ENCODE peak calls at places on chromosomes 6 and 20, in eight cellular contexts. W is cardiac fibroblast, E is endothelial cell, Y is kidney epithelial cell, V is activated B cell treated with CpG ODN at 0.5 μM for 24 hours, D is mucosa of descending colon, U is neural crest cell, Q is bronchial epithelial cell. S is an unnamed sample.

GRCh38 chr20:3889489-3890409 is 562 bp downstream of the PANK2 start:
- DNase-seq in W (no peak), E (peak), Y (no peak), V (peak), D (peak), U (peak), Q (peak), S (peak)

GRCh38 chr20:50339196-50339901 is 148.7 kb downstream of the CEBPB start:
- DNase-seq in W (peak), E (no peak), Y (no peak), V (no peak), D (no peak), U (no peak), Q (no peak), S (no peak)

GRCh38 chr20:54137115-54137514 is 36.7 kb downstream of the CYP24A1 start:
- DNase-seq in W (no peak), E (no peak), Y (no peak), V (no peak), D (no peak), U (no peak), Q (no peak), S (no peak)

GRCh38 chr20:45355209-45355608 is 7.0 kb upstream of the SDC4 start:
- DNase-seq in W (peak), E (no peak), Y (no peak), V (no peak), D (no peak), U (no peak), Q (peak), S (no peak)

GRCh38 chr6:119978274-119978889 is 628.8 kb upstream of the MAN1A1 start:
- DNase-seq in W (peak), E (peak), Y (no peak), V (no peak), D (no peak), U (no peak), Q (peak), S (no peak)

GRCh38 chr20:6806291-6806690 is 38.8 kb downstream of the BMP2 start:
- DNase-seq in W (no peak), E (no peak), Y (no peak), V (no peak), D (no peak), U (no peak), Q (peak), S (no peak)

GRCh38 chr6:33279971-33280511 is 3.1 kb downstream of the B3GALT4 start:
- DNase-seq in W (peak), E (peak), Y (no peak), V (no peak), D (no peak), U (peak), Q (peak), S (peak)

GRCh38 chr6:152471459-152472070 is 165.6 kb downstream of the SYNE1 start:
- DNase-seq in W (no peak), E (no peak), Y (peak), V (no peak), D (no peak), U (no peak), Q (no peak), S (no peak)

GRCh38 chr6:14721103-14721758 is 524.6 kb upstream of the JARID2 start:
- DNase-seq in W (peak), E (peak), Y (no peak), V (no peak), D (no peak), U (no peak), Q (peak), S (no peak)

GRCh38 chr6:151389640-151390275 is 1.6 kb downstream of the ZBTB2 start:
- DNase-seq in W (peak), E (no peak), Y (no peak), V (no peak), D (peak), U (peak), Q (peak), S (no peak)

GRCh38 chr20:57874141-57874540 is 164.3 kb upstream of the PMEPA1 start:
- DNase-seq in W (no peak), E (no peak), Y (no peak), V (no peak), D (no peak), U (no peak), Q (no peak), S (no peak)

GRCh38 chr20:58349586-58349985 is 39.4 kb upstream of the VAPB start:
- DNase-seq in W (peak), E (no peak), Y (peak), V (no peak), D (no peak), U (no peak), Q (peak), S (no peak)

GRCh38 chr6:23990158-23990557 is 135.9 kb upstream of the NRSN1 start:
- DNase-seq in W (no peak), E (no peak), Y (no peak), V (no peak), D (no peak), U (no peak), Q (no peak), S (no peak)

GRCh38 chr20:53736757-53737403 is 143.2 kb upstream of the ZNF217 start:
- DNase-seq in W (peak), E (no peak), Y (no peak), V (no peak), D (no peak), U (no peak), Q (peak), S (no peak)

GRCh38 chr6:46490425-46491200 is 636 bp downstream of the RCAN2 start:
- DNase-seq in W (peak), E (peak), Y (no peak), V (peak), D (peak), U (peak), Q (no peak), S (peak)

GRCh38 chr6:16163535-16164300 is 34.8 kb downstream of the MYLIP start:
- DNase-seq in W (peak), E (no peak), Y (no peak), V (no peak), D (no peak), U (no peak), Q (no peak), S (no peak)

GRCh38 chr6:12324096-12324495 is 33.9 kb downstream of the EDN1 start:
- DNase-seq in W (peak), E (no peak), Y (peak), V (no peak), D (no peak), U (no peak), Q (peak), S (no peak)

GRCh38 chr6:43790031-43790430 is 20.0 kb downstream of the VEGFA start:
- DNase-seq in W (peak), E (no peak), Y (no peak), V (no peak), D (no peak), U (no peak), Q (no peak), S (no peak)

GRCh38 chr20:37267684-37268313 is 6.2 kb upstream of the GHRH start:
- DNase-seq in W (no peak), E (no peak), Y (no peak), V (no peak), D (no peak), U (peak), Q (no peak), S (no peak)

GRCh38 chr6:63643862-63644261 is 8.3 kb downstream of the PHF3 start:
- DNase-seq in W (peak), E (peak), Y (no peak), V (no peak), D (no peak), U (no peak), Q (no peak), S (no peak)

GRCh38 chr6:105452924-105453756 is 50.3 kb upstream of the PREP start:
- DNase-seq in W (no peak), E (no peak), Y (no peak), V (no peak), D (no peak), U (no peak), Q (no peak), S (no peak)

GRCh38 chr6:24865161-24865560 is 66.4 kb upstream of the ARMH2 start:
- DNase-seq in W (no peak), E (no peak), Y (no peak), V (no peak), D (no peak), U (no peak), Q (no peak), S (no peak)

GRCh38 chr6:56794421-56794820 is 151.7 kb upstream of the DST start:
- DNase-seq in W (no peak), E (no peak), Y (no peak), V (no peak), D (no peak), U (no peak), Q (peak), S (no peak)

GRCh38 chr20:51481311-51481997 is 61.1 kb downstream of the NFATC2 start:
- DNase-seq in W (no peak), E (peak), Y (no peak), V (no peak), D (no peak), U (no peak), Q (peak), S (no peak)

GRCh38 chr20:50516935-50517816 is 7.0 kb downstream of the PTPN1 start:
- DNase-seq in W (no peak), E (no peak), Y (no peak), V (no peak), D (no peak), U (no peak), Q (no peak), S (no peak)

GRCh38 chr6:169885831-169886230 is 134.4 kb downstream of the ERMARD start:
- DNase-seq in W (no peak), E (no peak), Y (no peak), V (no peak), D (no peak), U (no peak), Q (no peak), S (no peak)

GRCh38 chr6:28693751-28694443 is 168.2 kb downstream of the GPX5 start:
- DNase-seq in W (no peak), E (peak), Y (no peak), V (no peak), D (no peak), U (no peak), Q (no peak), S (no peak)

GRCh38 chr20:49870261-49870660 is 45.1 kb downstream of the SPATA2 start:
- DNase-seq in W (no peak), E (no peak), Y (no peak), V (no peak), D (no peak), U (no peak), Q (no peak), S (no peak)

GRCh38 chr20:53070714-53071392 is 98.7 kb downstream of the TSHZ2 start:
- DNase-seq in W (no peak), E (no peak), Y (no peak), V (no peak), D (no peak), U (no peak), Q (peak), S (no peak)

GRCh38 chr20:33679758-33680485 is 5.7 kb upstream of the NECAB3 start:
- DNase-seq in W (no peak), E (no peak), Y (no peak), V (no peak), D (peak), U (no peak), Q (no peak), S (no peak)

GRCh38 chr20:20743511-20744169 is 31.2 kb upstream of the RALGAPA2 start:
- DNase-seq in W (peak), E (peak), Y (no peak), V (no peak), D (peak), U (peak), Q (peak), S (peak)

GRCh38 chr6:84271086-84271716 is 43.8 kb upstream of the CEP162 start:
- DNase-seq in W (no peak), E (no peak), Y (no peak), V (no peak), D (no peak), U (no peak), Q (no peak), S (no peak)

GRCh38 chr6:143678980-143679379 is 1.2 kb downstream of the PHACTR2 start:
- DNase-seq in W (no peak), E (no peak), Y (no peak), V (no peak), D (no peak), U (no peak), Q (peak), S (no peak)

GRCh38 chr6:159929819-159930218 is 39.0 kb downstream of the MAS1 start:
- DNase-seq in W (no peak), E (no peak), Y (no peak), V (no peak), D (no peak), U (no peak), Q (peak), S (no peak)

GRCh38 chr6:106975699-106976032 is 1.1 kb upstream of the CD24 start:
- DNase-seq in W (no peak), E (no peak), Y (no peak), V (no peak), D (no peak), U (no peak), Q (peak), S (no peak)

GRCh38 chr6:27303613-27304272 is 8.3 kb downstream of the POM121L2 start:
- DNase-seq in W (no peak), E (no peak), Y (no peak), V (no peak), D (no peak), U (no peak), Q (peak), S (no peak)

DNA sequence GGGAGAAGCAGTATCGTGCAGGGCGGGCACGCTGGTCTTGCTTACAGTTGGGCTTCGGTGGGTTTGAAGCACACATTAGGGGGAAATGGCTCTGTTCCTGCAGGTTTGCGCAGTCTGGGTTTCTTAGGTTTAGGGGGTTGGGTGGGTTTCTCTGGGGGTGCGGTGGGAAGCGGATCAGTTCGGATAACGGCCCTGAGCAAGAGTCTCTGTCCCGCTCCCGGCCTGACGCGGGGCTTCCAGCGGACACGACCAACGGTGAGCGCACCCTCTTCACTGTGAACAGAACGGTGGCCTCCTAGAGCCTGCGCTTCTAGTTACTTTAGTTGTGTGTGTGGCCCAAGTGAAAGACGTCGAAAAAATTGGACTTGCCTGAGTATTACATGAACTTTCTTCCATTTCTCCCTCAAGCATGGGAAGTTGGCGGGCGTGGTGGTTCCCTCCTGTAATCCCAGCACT is 635 bp upstream of the ELOVL2 start:
- DNase-seq in W (no peak), E (no peak), Y (no peak), V (no peak), D (no peak), U (no peak), Q (no peak), S (no peak)
- TF ChIP-seq CTCF in W (no peak), E (peak), Y (no peak), V (no peak), D (no peak), U (no peak), Q (no peak), S (no peak)

GRCh38 chr20:56624786-56625681 is 4.1 kb upstream of the TFAP2C start:
- DNase-seq in W (no peak), E (peak), Y (no peak), V (no peak), D (no peak), U (no peak), Q (no peak), S (no peak)

GRCh38 chr20:56617489-56617888 is 11.6 kb upstream of the TFAP2C start:
- DNase-seq in W (no peak), E (no peak), Y (no peak), V (no peak), D (no peak), U (no peak), Q (no peak), S (no peak)

GRCh38 chr20:56626367-56627121 is 2.6 kb upstream of the TFAP2C start:
- DNase-seq in W (no peak), E (peak), Y (no peak), V (no peak), D (no peak), U (peak), Q (peak), S (no peak)

GRCh38 chr20:56625837-56626236 is 3.3 kb upstream of the TFAP2C start:
- DNase-seq in W (no peak), E (no peak), Y (no peak), V (no peak), D (no peak), U (no peak), Q (no peak), S (no peak)

DNA sequence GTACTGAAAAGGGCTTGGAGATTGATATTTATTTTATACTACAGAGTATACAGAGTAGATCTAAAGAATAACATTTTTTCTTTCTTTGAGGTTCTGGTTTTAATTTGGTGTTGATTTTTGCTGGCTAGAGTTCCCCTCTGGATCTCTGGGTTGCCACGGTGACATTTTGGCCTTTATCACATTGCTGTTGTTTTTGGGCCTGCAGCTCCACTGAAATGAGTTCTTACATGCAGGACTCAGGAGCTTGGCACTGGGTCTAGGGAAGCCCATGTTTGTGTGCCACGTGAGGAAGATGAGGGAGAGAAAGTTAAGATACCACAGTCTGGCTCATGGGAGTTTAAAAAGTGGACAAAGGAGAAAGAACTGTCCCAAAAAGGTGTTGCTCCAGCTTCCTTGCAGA is 7.4 kb upstream of the TFAP2C start:
- DNase-seq in W (no peak), E (no peak), Y (no peak), V (no peak), D (no peak), U (no peak), Q (no peak), S (no peak)
- TF ChIP-seq CTCF in W (no peak), E (no peak), Y (no peak), V (no peak), D (no peak), U (no peak), Q (no peak), S (no peak)

GRCh38 chr6:129895692-129896091 is 34.6 kb upstream of the TMEM244 start:
- DNase-seq in W (no peak), E (no peak), Y (no peak), V (no peak), D (no peak), U (no peak), Q (peak), S (no peak)

GRCh38 chr6:129890701-129891100 is 29.6 kb upstream of the TMEM244 start:
- DNase-seq in W (no peak), E (no peak), Y (no peak), V (no peak), D (no peak), U (no peak), Q (peak), S (no peak)

GRCh38 chr6:129894904-129895303 is 33.8 kb upstream of the TMEM244 start:
- DNase-seq in W (no peak), E (no peak), Y (no peak), V (no peak), D (no peak), U (no peak), Q (no peak), S (no peak)

GRCh38 chr6:129890164-129890563 is 29.0 kb upstream of the TMEM244 start:
- DNase-seq in W (no peak), E (no peak), Y (peak), V (no peak), D (no peak), U (no peak), Q (peak), S (no peak)

DNA sequence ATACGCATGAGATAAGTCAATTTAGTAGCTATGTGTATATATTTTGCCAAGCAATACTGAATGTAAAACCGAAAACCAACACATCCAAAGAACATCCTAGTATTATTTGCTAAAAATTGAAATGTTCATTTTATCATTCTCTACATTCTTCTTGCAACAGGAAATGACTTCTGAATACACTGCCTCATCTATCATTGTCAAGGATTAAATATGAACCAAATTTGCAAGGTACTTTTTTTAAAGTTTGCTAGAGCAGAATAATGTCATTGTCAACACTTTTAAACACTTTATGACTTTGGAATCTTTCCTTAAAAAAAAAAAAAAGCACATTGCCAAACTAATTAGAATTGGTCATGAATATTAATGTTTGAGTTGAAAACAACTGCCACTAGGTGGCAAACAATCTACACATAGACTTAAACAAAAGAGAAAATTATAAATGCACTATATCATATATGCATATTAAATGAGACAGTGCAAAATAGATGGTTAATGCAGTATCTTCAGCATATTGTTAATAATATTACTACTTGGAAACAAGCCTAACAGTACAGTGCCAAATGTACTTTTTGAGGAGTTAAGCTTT is 32.5 kb upstream of the TMEM244 start:
- DNase-seq in W (peak), E (no peak), Y (no peak), V (no peak), D (no peak), U (no peak), Q (peak), S (no peak)
- TF ChIP-seq CTCF in W (peak), E (peak), Y (no peak), V (no peak), D (no peak), U (peak), Q (peak), S (peak)

GRCh38 chr6:18724056-18724455 is 336.9 kb downstream of the RNF144B start:
- DNase-seq in W (no peak), E (no peak), Y (no peak), V (no peak), D (no peak), U (no peak), Q (no peak), S (no peak)
- TF ChIP-seq CTCF in W (no peak), E (no peak), Y (no peak), V (no peak), D (no peak), U (no peak), Q (no peak), S (no peak)

GRCh38 chr20:8454137-8454712 is 322.2 kb downstream of the PLCB1 start:
- DNase-seq in W (peak), E (no peak), Y (peak), V (no peak), D (no peak), U (no peak), Q (peak), S (no peak)
- TF ChIP-seq CTCF in W (peak), E (peak), Y (peak), V (no peak), D (no peak), U (peak), Q (no peak), S (peak)